ENCODE peak calls at places on chromosomes 12 and 14, in four cellular contexts. H, S, G and N are unnamed samples.

GRCh38 chr14:44700184-44700583 is 193.1 kb upstream of the FSCB start:
- DNase-seq in G (no peak), S (no peak), H (no peak), N (no peak)

GRCh38 chr14:62002636-62003035 is 240.4 kb downstream of the SNAPC1 start:
- DNase-seq in G (no peak), H (no peak), S (no peak), N (no peak)

GRCh38 chr12:76226956-76227355 is 121.3 kb downstream of the BBS10 start:
- DNase-seq in G (no peak), S (no peak), H (no peak), N (no peak)

GRCh38 chr12:13135336-13136178 is 32.1 kb upstream of the GSG1 start:
- DNase-seq in S (peak), H (no peak), G (no peak), N (peak)

GRCh38 chr12:31749024-31749704 is 20.3 kb upstream of the AMN1 start:
- DNase-seq in S (peak), G (peak), H (no peak), N (peak)

GRCh38 chr14:100108042-100108825 is 43.0 kb downstream of the EVL start:
- DNase-seq in H (peak), G (peak), S (peak), N (peak)

GRCh38 chr12:1662761-1663439 is 28.0 kb upstream of the ADIPOR2 start:
- DNase-seq in H (peak), S (no peak), G (peak), N (no peak)

GRCh38 chr12:4327293-4327692 is 6.3 kb downstream of the TIGAR start:
- DNase-seq in G (no peak), S (no peak), H (no peak), N (no peak)